ENCODE peak calls at places on chromosomes 13 and 19, in four cellular contexts. J, T, I and U are unnamed samples.

GRCh38 chr13:18954254-18954653 is 227.4 kb downstream of the TUBA3C start:
- DNase-seq in T (no peak), I (no peak), J (no peak), U (no peak)

GRCh38 chr19:41844601-41845000 is at the start of gene LYPD4:
- DNase-seq in T (no peak), J (no peak), I (no peak), U (no peak)

GRCh38 chr13:28753208-28753892 is 34.6 kb upstream of the SLC46A3 start:
- DNase-seq in T (peak), J (no peak), I (peak), U (peak)

GRCh38 chr13:112136095-112136494 is 69.1 kb downstream of the SOX1 start:
- DNase-seq in T (no peak), I (no peak), J (no peak), U (no peak)

GRCh38 chr19:6030214-6030507 is 52.2 kb upstream of the RANBP3 start:
- DNase-seq in I (no peak), T (no peak), J (no peak), U (no peak)

GRCh38 chr19:871446-872265 is 12.2 kb downstream of the CFD start:
- DNase-seq in J (no peak), T (no peak), I (peak), U (no peak)

GRCh38 chr19:687569-688166 is 7.6 kb downstream of the PRSS57 start:
- DNase-seq in T (no peak), I (no peak), J (no peak), U (no peak)

GRCh38 chr13:44373601-44374347 is at the start of gene SERP2:
- DNase-seq in I (no peak), T (peak), J (peak), U (no peak)

GRCh38 chr13:73625562-73626339 is 508.5 kb downstream of the KLF12 start:
- DNase-seq in I (no peak), T (no peak), J (no peak), U (no peak)

GRCh38 chr13:70249332-70250064 is 141.2 kb upstream of the KLHL1 start:
- DNase-seq in J (no peak), T (no peak), I (peak), U (peak)

GRCh38 chr19:17530586-17530985 is 19.1 kb downstream of the PGLS start:
- DNase-seq in I (no peak), J (no peak), T (no peak), U (no peak)

GRCh38 chr19:40542197-40542859 is 34.3 kb upstream of the SHKBP1 start:
- DNase-seq in J (no peak), I (no peak), T (peak), U (no peak)

GRCh38 chr13:51453308-51453958 is 597 bp upstream of the INTS6 start:
- DNase-seq in T (peak), J (peak), I (no peak), U (peak)

GRCh38 chr19:18364826-18365528 is 21.0 kb upstream of the GDF15 start:
- DNase-seq in I (peak), J (no peak), T (peak), U (peak)

GRCh38 chr19:15379996-15380647 is 535 bp upstream of the AKAP8 start:
- DNase-seq in T (peak), I (peak), J (no peak), U (peak)

GRCh38 chr13:97284558-97284957 is 62.4 kb downstream of the MBNL2 start:
- DNase-seq in J (no peak), I (no peak), T (no peak), U (no peak)

GRCh38 chr19:10712754-10713153 is 5.1 kb upstream of the DNM2 start:
- DNase-seq in T (no peak), J (no peak), I (no peak), U (no peak)

GRCh38 chr13:112064222-112064621 is 2.7 kb upstream of the SOX1 start:
- DNase-seq in T (no peak), J (no peak), I (no peak), U (no peak)

GRCh38 chr13:74288361-74288911 is 154.2 kb upstream of the KLF12 start:
- DNase-seq in T (peak), I (no peak), J (no peak), U (no peak)

GRCh38 chr13:111531505-111531904 is 211.1 kb downstream of the TEX29 start:
- DNase-seq in J (no peak), T (no peak), I (no peak), U (no peak)

GRCh38 chr19:38093587-38093986 is 130.4 kb downstream of the DPF1 start:
- DNase-seq in I (no peak), J (no peak), T (peak), U (no peak)

GRCh38 chr19:2026770-2027169 is 11.3 kb upstream of the BTBD2 start:
- DNase-seq in I (no peak), J (no peak), T (no peak), U (no peak)

GRCh38 chr13:110387451-110388140 is 80.5 kb downstream of the COL4A2 start:
- DNase-seq in J (no peak), T (peak), I (no peak), U (no peak)

GRCh38 chr13:37225414-37226047 is 120.1 kb upstream of the CSNK1A1L start:
- DNase-seq in J (no peak), I (no peak), T (no peak), U (no peak)

GRCh38 chr19:56080669-56081401 is 40.3 kb downstream of the ZNF787 start:
- DNase-seq in T (peak), J (peak), I (peak), U (peak)

GRCh38 chr19:16385296-16385695 is 60.7 kb downstream of the KLF2 start:
- DNase-seq in I (no peak), T (no peak), J (no peak), U (no peak)

GRCh38 chr19:18594824-18595373 is 6.3 kb downstream of the REX1BD start:
- DNase-seq in T (no peak), I (no peak), J (no peak), U (no peak)

GRCh38 chr19:49896863-49897621 is at the start of gene IL4I1:
- DNase-seq in T (no peak), J (peak), I (no peak), U (peak)

GRCh38 chr13:43953370-43953769 is 73.7 kb downstream of the LACC1 start:
- DNase-seq in T (no peak), I (peak), J (no peak), U (no peak)

GRCh38 chr19:41427647-41428480 is 690 bp upstream of the B3GNT8 start:
- DNase-seq in I (peak), T (no peak), J (no peak), U (no peak)

GRCh38 chr19:28466107-28467045 is 746.6 kb downstream of the UQCRFS1 start:
- DNase-seq in I (no peak), T (peak), J (peak), U (peak)

GRCh38 chr13:91714726-91715334 is 316.4 kb downstream of the GPC5 start:
- DNase-seq in J (no peak), I (no peak), T (no peak), U (no peak)

GRCh38 chr19:17490411-17490810 is 20.1 kb downstream of the SLC27A1 start:
- DNase-seq in I (no peak), T (no peak), J (no peak), U (no peak)

GRCh38 chr13:77040076-77040475 is 13.1 kb upstream of the FBXL3 start:
- DNase-seq in J (no peak), I (no peak), T (no peak), U (no peak)

GRCh38 chr13:36101157-36101556 is 30.0 kb downstream of the DCLK1 start:
- DNase-seq in T (no peak), J (no peak), I (no peak), U (no peak)

GRCh38 chr19:23855676-23856075 is 59.0 kb upstream of the ZNF726 start:
- DNase-seq in J (no peak), T (no peak), I (no peak), U (no peak)

GRCh38 chr19:1407662-1408299 is 395 bp downstream of the DAZAP1 start:
- DNase-seq in J (peak), T (no peak), I (no peak), U (no peak)

GRCh38 chr13:50561774-50562173 is 281.7 kb downstream of the DLEU7 start:
- DNase-seq in J (no peak), T (no peak), I (no peak), U (no peak)